ENCODE peak calls at places on chromosomes 2 and 18, in nine cellular contexts. One of them, this sample, is unnamed.

GRCh38 chr18:23761941-23762340 is 72.7 kb downstream of the LAMA3 start:
- DNase-seq in SW480: no peak
- DNase-seq in T-helper 9 cell: no peak
- DNase-seq in Calu3: no peak
- DNase-seq in fibroblast of mammary gland: no peak
- DNase-seq in WTC11: no peak
- DNase-seq in progenitor cell of endocrine pancreas: no peak
- DNase-seq in MV-4-11: peak
- DNase-seq in frontal cortex: no peak
- DNase-seq in this sample: no peak

GRCh38 chr2:222609391-222609790 is 46.5 kb downstream of the FARSB start:
- DNase-seq in SW480: no peak
- DNase-seq in T-helper 9 cell: no peak
- DNase-seq in Calu3: no peak
- DNase-seq in fibroblast of mammary gland: peak
- DNase-seq in WTC11: no peak
- DNase-seq in progenitor cell of endocrine pancreas: no peak
- DNase-seq in MV-4-11: peak
- DNase-seq in frontal cortex: no peak
- DNase-seq in this sample: no peak

GRCh38 chr2:20222769-20223344 is 2.1 kb downstream of the SDC1 start:
- DNase-seq in SW480: no peak
- DNase-seq in T-helper 9 cell: no peak
- DNase-seq in Calu3: peak
- DNase-seq in fibroblast of mammary gland: no peak
- DNase-seq in WTC11: no peak
- DNase-seq in progenitor cell of endocrine pancreas: no peak
- DNase-seq in MV-4-11: no peak
- DNase-seq in frontal cortex: no peak
- DNase-seq in this sample: no peak

GRCh38 chr2:177474301-177474700 is 81.7 kb downstream of the AGPS start:
- DNase-seq in SW480: no peak
- DNase-seq in T-helper 9 cell: no peak
- DNase-seq in Calu3: no peak
- DNase-seq in fibroblast of mammary gland: no peak
- DNase-seq in WTC11: no peak
- DNase-seq in progenitor cell of endocrine pancreas: no peak
- DNase-seq in MV-4-11: no peak
- DNase-seq in frontal cortex: no peak
- DNase-seq in this sample: no peak

GRCh38 chr18:9365406-9365805 is 30.8 kb downstream of the TWSG1 start:
- DNase-seq in SW480: no peak
- DNase-seq in T-helper 9 cell: no peak
- DNase-seq in Calu3: no peak
- DNase-seq in fibroblast of mammary gland: peak
- DNase-seq in WTC11: no peak
- DNase-seq in progenitor cell of endocrine pancreas: no peak
- DNase-seq in MV-4-11: no peak
- DNase-seq in frontal cortex: no peak
- DNase-seq in this sample: no peak

GRCh38 chr2:12861344-12861942 is 144.7 kb downstream of the TRIB2 start:
- DNase-seq in SW480: no peak
- DNase-seq in T-helper 9 cell: no peak
- DNase-seq in Calu3: no peak
- DNase-seq in fibroblast of mammary gland: peak
- DNase-seq in WTC11: no peak
- DNase-seq in progenitor cell of endocrine pancreas: no peak
- DNase-seq in MV-4-11: peak
- DNase-seq in frontal cortex: no peak
- DNase-seq in this sample: no peak

GRCh38 chr18:50847192-50847591 is 27.4 kb upstream of the MRO start:
- DNase-seq in SW480: no peak
- DNase-seq in T-helper 9 cell: no peak
- DNase-seq in Calu3: no peak
- DNase-seq in fibroblast of mammary gland: peak
- DNase-seq in WTC11: no peak
- DNase-seq in progenitor cell of endocrine pancreas: no peak
- DNase-seq in MV-4-11: no peak
- DNase-seq in frontal cortex: no peak
- DNase-seq in this sample: no peak

GRCh38 chr2:42973771-42974170 is 181.4 kb upstream of the HAAO start:
- DNase-seq in SW480: no peak
- DNase-seq in T-helper 9 cell: no peak
- DNase-seq in Calu3: no peak
- DNase-seq in fibroblast of mammary gland: peak
- DNase-seq in WTC11: no peak
- DNase-seq in progenitor cell of endocrine pancreas: no peak
- DNase-seq in MV-4-11: no peak
- DNase-seq in frontal cortex: no peak
- DNase-seq in this sample: no peak

GRCh38 chr2:134413430-134413829 is 159.6 kb downstream of the MGAT5 start:
- DNase-seq in SW480: peak
- DNase-seq in T-helper 9 cell: no peak
- DNase-seq in Calu3: no peak
- DNase-seq in fibroblast of mammary gland: no peak
- DNase-seq in WTC11: no peak
- DNase-seq in progenitor cell of endocrine pancreas: no peak
- DNase-seq in MV-4-11: no peak
- DNase-seq in frontal cortex: no peak
- DNase-seq in this sample: no peak

GRCh38 chr2:15943914-15944313 is 3.6 kb downstream of the MYCN start:
- DNase-seq in SW480: no peak
- DNase-seq in T-helper 9 cell: no peak
- DNase-seq in Calu3: no peak
- DNase-seq in fibroblast of mammary gland: no peak
- DNase-seq in WTC11: no peak
- DNase-seq in progenitor cell of endocrine pancreas: no peak
- DNase-seq in MV-4-11: peak
- DNase-seq in frontal cortex: peak
- DNase-seq in this sample: peak

GRCh38 chr2:107001964-107002696 is 116.2 kb upstream of the ST6GAL2 start:
- DNase-seq in SW480: peak
- DNase-seq in T-helper 9 cell: no peak
- DNase-seq in Calu3: no peak
- DNase-seq in fibroblast of mammary gland: peak
- DNase-seq in WTC11: no peak
- DNase-seq in progenitor cell of endocrine pancreas: no peak
- DNase-seq in MV-4-11: no peak
- DNase-seq in frontal cortex: no peak
- DNase-seq in this sample: no peak

GRCh38 chr2:202918860-202919259 is 6.8 kb downstream of the CARF start:
- DNase-seq in SW480: no peak
- DNase-seq in T-helper 9 cell: no peak
- DNase-seq in Calu3: no peak
- DNase-seq in fibroblast of mammary gland: no peak
- DNase-seq in WTC11: no peak
- DNase-seq in progenitor cell of endocrine pancreas: no peak
- DNase-seq in MV-4-11: no peak
- DNase-seq in frontal cortex: no peak
- DNase-seq in this sample: no peak

GRCh38 chr18:13577091-13577697 is 149.2 kb downstream of the FAM210A start:
- DNase-seq in SW480: no peak
- DNase-seq in T-helper 9 cell: no peak
- DNase-seq in Calu3: no peak
- DNase-seq in fibroblast of mammary gland: peak
- DNase-seq in WTC11: no peak
- DNase-seq in progenitor cell of endocrine pancreas: no peak
- DNase-seq in MV-4-11: peak
- DNase-seq in frontal cortex: no peak
- DNase-seq in this sample: no peak

GRCh38 chr2:113080134-113080533 is 12.4 kb downstream of the IL1F10 start:
- DNase-seq in SW480: peak
- DNase-seq in T-helper 9 cell: no peak
- DNase-seq in Calu3: peak
- DNase-seq in fibroblast of mammary gland: peak
- DNase-seq in WTC11: peak
- DNase-seq in progenitor cell of endocrine pancreas: peak
- DNase-seq in MV-4-11: peak
- DNase-seq in frontal cortex: peak
- DNase-seq in this sample: peak

GRCh38 chr2:23207871-23208270 is 177.1 kb upstream of the KLHL29 start:
- DNase-seq in SW480: no peak
- DNase-seq in T-helper 9 cell: no peak
- DNase-seq in Calu3: no peak
- DNase-seq in fibroblast of mammary gland: peak
- DNase-seq in WTC11: no peak
- DNase-seq in progenitor cell of endocrine pancreas: no peak
- DNase-seq in MV-4-11: no peak
- DNase-seq in frontal cortex: no peak
- DNase-seq in this sample: peak

GRCh38 chr2:102069311-102069974 is 73.1 kb upstream of the IL1R1 start:
- DNase-seq in SW480: no peak
- DNase-seq in T-helper 9 cell: no peak
- DNase-seq in Calu3: no peak
- DNase-seq in fibroblast of mammary gland: no peak
- DNase-seq in WTC11: no peak
- DNase-seq in progenitor cell of endocrine pancreas: no peak
- DNase-seq in MV-4-11: no peak
- DNase-seq in frontal cortex: no peak
- DNase-seq in this sample: no peak

GRCh38 chr18:43396266-43396665 is 119.0 kb upstream of the SYT4 start:
- DNase-seq in SW480: peak
- DNase-seq in T-helper 9 cell: no peak
- DNase-seq in Calu3: no peak
- DNase-seq in fibroblast of mammary gland: peak
- DNase-seq in WTC11: no peak
- DNase-seq in progenitor cell of endocrine pancreas: no peak
- DNase-seq in MV-4-11: no peak
- DNase-seq in frontal cortex: peak
- DNase-seq in this sample: no peak

GRCh38 chr18:54880706-54881105 is 52.4 kb downstream of the RAB27B start:
- DNase-seq in SW480: peak
- DNase-seq in T-helper 9 cell: no peak
- DNase-seq in Calu3: no peak
- DNase-seq in fibroblast of mammary gland: peak
- DNase-seq in WTC11: no peak
- DNase-seq in progenitor cell of endocrine pancreas: no peak
- DNase-seq in MV-4-11: no peak
- DNase-seq in frontal cortex: no peak
- DNase-seq in this sample: no peak

GRCh38 chr18:76398899-76399612 is 96.0 kb downstream of the ZNF516 start:
- DNase-seq in SW480: peak
- DNase-seq in T-helper 9 cell: peak
- DNase-seq in Calu3: peak
- DNase-seq in fibroblast of mammary gland: peak
- DNase-seq in WTC11: peak
- DNase-seq in progenitor cell of endocrine pancreas: peak
- DNase-seq in MV-4-11: peak
- DNase-seq in frontal cortex: peak
- DNase-seq in this sample: peak

GRCh38 chr2:98932164-98932563 is 3.9 kb downstream of the CRACDL start:
- DNase-seq in SW480: no peak
- DNase-seq in T-helper 9 cell: no peak
- DNase-seq in Calu3: no peak
- DNase-seq in fibroblast of mammary gland: no peak
- DNase-seq in WTC11: no peak
- DNase-seq in progenitor cell of endocrine pancreas: no peak
- DNase-seq in MV-4-11: no peak
- DNase-seq in frontal cortex: no peak
- DNase-seq in this sample: no peak

GRCh38 chr2:120384486-120385354 is 38.8 kb downstream of the INHBB start:
- DNase-seq in SW480: peak
- DNase-seq in T-helper 9 cell: no peak
- DNase-seq in Calu3: no peak
- DNase-seq in fibroblast of mammary gland: no peak
- DNase-seq in WTC11: peak
- DNase-seq in progenitor cell of endocrine pancreas: no peak
- DNase-seq in MV-4-11: no peak
- DNase-seq in frontal cortex: no peak
- DNase-seq in this sample: no peak

GRCh38 chr2:196544906-196545433 is 94.5 kb upstream of the CCDC150 start:
- DNase-seq in SW480: no peak
- DNase-seq in T-helper 9 cell: no peak
- DNase-seq in Calu3: no peak
- DNase-seq in fibroblast of mammary gland: peak
- DNase-seq in WTC11: no peak
- DNase-seq in progenitor cell of endocrine pancreas: no peak
- DNase-seq in MV-4-11: no peak
- DNase-seq in frontal cortex: no peak
- DNase-seq in this sample: no peak